ENCODE peak calls at places on chromosomes 13 and 19, in eight cellular contexts. One of them, this sample, is unnamed.

GRCh38 chr13:20796791-20797513 is 23.2 kb upstream of the EEF1AKMT1 start:
- DNase-seq in coronary artery: no peak
- DNase-seq in MV-4-11: peak
- DNase-seq in GM19239: no peak
- DNase-seq in WERI-Rb-1: no peak
- DNase-seq in WTC11: no peak
- DNase-seq in Peyer's patch: no peak
- DNase-seq in T-helper 1 cell: no peak
- DNase-seq in this sample: no peak

GRCh38 chr19:35075202-35076025 is 33.9 kb downstream of the HPN start:
- DNase-seq in coronary artery: no peak
- DNase-seq in MV-4-11: no peak
- DNase-seq in GM19239: no peak
- DNase-seq in WERI-Rb-1: no peak
- DNase-seq in WTC11: no peak
- DNase-seq in Peyer's patch: no peak
- DNase-seq in T-helper 1 cell: no peak
- DNase-seq in this sample: no peak

GRCh38 chr13:92429231-92429630 is 797.4 kb upstream of the GPC6 start:
- DNase-seq in coronary artery: no peak
- DNase-seq in MV-4-11: no peak
- DNase-seq in GM19239: no peak
- DNase-seq in WERI-Rb-1: no peak
- DNase-seq in WTC11: no peak
- DNase-seq in Peyer's patch: no peak
- DNase-seq in T-helper 1 cell: no peak
- DNase-seq in this sample: no peak

GRCh38 chr13:113155982-113156655 is 2.3 kb upstream of the PROZ start:
- DNase-seq in coronary artery: peak
- DNase-seq in MV-4-11: no peak
- DNase-seq in GM19239: no peak
- DNase-seq in WERI-Rb-1: no peak
- DNase-seq in WTC11: no peak
- DNase-seq in Peyer's patch: no peak
- DNase-seq in T-helper 1 cell: no peak
- DNase-seq in this sample: no peak

GRCh38 chr19:10603084-10603872 is 16.2 kb upstream of the AP1M2 start:
- DNase-seq in coronary artery: peak
- DNase-seq in MV-4-11: no peak
- DNase-seq in GM19239: peak
- DNase-seq in WERI-Rb-1: no peak
- DNase-seq in WTC11: peak
- DNase-seq in Peyer's patch: peak
- DNase-seq in T-helper 1 cell: peak
- DNase-seq in this sample: no peak

GRCh38 chr13:112618501-112618900 is 30.5 kb upstream of the TUBGCP3 start:
- DNase-seq in coronary artery: no peak
- DNase-seq in MV-4-11: no peak
- DNase-seq in GM19239: no peak
- DNase-seq in WERI-Rb-1: peak
- DNase-seq in WTC11: no peak
- DNase-seq in Peyer's patch: no peak
- DNase-seq in T-helper 1 cell: no peak
- DNase-seq in this sample: peak

GRCh38 chr19:35031072-35031881 is 1.0 kb downstream of the SCN1B start:
- DNase-seq in coronary artery: no peak
- DNase-seq in MV-4-11: no peak
- DNase-seq in GM19239: no peak
- DNase-seq in WERI-Rb-1: peak
- DNase-seq in WTC11: peak
- DNase-seq in Peyer's patch: no peak
- DNase-seq in T-helper 1 cell: no peak
- DNase-seq in this sample: no peak

GRCh38 chr19:17359905-17360800 is 17.0 kb downstream of the PLVAP start:
- DNase-seq in coronary artery: no peak
- DNase-seq in MV-4-11: no peak
- DNase-seq in GM19239: no peak
- DNase-seq in WERI-Rb-1: no peak
- DNase-seq in WTC11: no peak
- DNase-seq in Peyer's patch: no peak
- DNase-seq in T-helper 1 cell: no peak
- DNase-seq in this sample: no peak

GRCh38 chr19:49475995-49476880 is 2.2 kb downstream of the FLT3LG start:
- DNase-seq in coronary artery: no peak
- DNase-seq in MV-4-11: no peak
- DNase-seq in GM19239: no peak
- DNase-seq in WERI-Rb-1: peak
- DNase-seq in WTC11: peak
- DNase-seq in Peyer's patch: peak
- DNase-seq in T-helper 1 cell: no peak
- DNase-seq in this sample: no peak

GRCh38 chr19:53333071-53333465 is 481 bp upstream of the ZNF845 start:
- DNase-seq in coronary artery: peak
- DNase-seq in MV-4-11: no peak
- DNase-seq in GM19239: no peak
- DNase-seq in WERI-Rb-1: peak
- DNase-seq in WTC11: peak
- DNase-seq in Peyer's patch: peak
- DNase-seq in T-helper 1 cell: no peak
- DNase-seq in this sample: no peak

This sample was measured in mesenteric fat pad.